ENCODE peak calls at places on chromosome 10, in five cellular contexts. One of them, this sample, is unnamed.

GRCh38 chr10:811781-812180 is 119.7 kb downstream of the LARP4B start:
- DNase-seq in spleen: no peak
- DNase-seq in heart left ventricle: no peak
- DNase-seq in body of pancreas: no peak
- DNase-seq in mammary epithelial cell: no peak
- DNase-seq in this sample: no peak

GRCh38 chr10:58641708-58642107 is 129.0 kb downstream of the BICC1 start:
- DNase-seq in mammary epithelial cell: peak; percentile 75
- DNase-seq in body of pancreas: no peak
- DNase-seq in heart left ventricle: no peak
- DNase-seq in spleen: no peak
- DNase-seq in this sample: no peak

GRCh38 chr10:67668448-67668847 is 27.5 kb downstream of the CTNNA3 start:
- DNase-seq in heart left ventricle: no peak
- DNase-seq in spleen: no peak
- DNase-seq in body of pancreas: no peak
- DNase-seq in mammary epithelial cell: peak; percentile 20
- DNase-seq in this sample: no peak

GRCh38 chr10:86334515-86335085 is 32.0 kb downstream of the GRID1 start:
- DNase-seq in body of pancreas: no peak
- DNase-seq in heart left ventricle: no peak
- DNase-seq in spleen: peak; percentile 51
- DNase-seq in mammary epithelial cell: no peak
- DNase-seq in this sample: no peak

GRCh38 chr10:73537288-73537687 is 41.5 kb upstream of the PPP3CB start:
- DNase-seq in heart left ventricle: no peak
- DNase-seq in spleen: no peak
- DNase-seq in mammary epithelial cell: no peak
- DNase-seq in body of pancreas: no peak
- DNase-seq in this sample: no peak

GRCh38 chr10:67965456-67965855 is 81.0 kb downstream of the SIRT1 start:
- DNase-seq in spleen: no peak
- DNase-seq in mammary epithelial cell: no peak
- DNase-seq in body of pancreas: no peak
- DNase-seq in heart left ventricle: no peak
- DNase-seq in this sample: no peak

GRCh38 chr10:76711374-76711997 is 926.1 kb downstream of the KCNMA1 start:
- DNase-seq in heart left ventricle: no peak
- DNase-seq in mammary epithelial cell: no peak
- DNase-seq in spleen: no peak
- DNase-seq in body of pancreas: no peak
- DNase-seq in this sample: no peak

GRCh38 chr10:74837750-74838149 is 11.3 kb downstream of the KAT6B start:
- DNase-seq in mammary epithelial cell: no peak
- DNase-seq in heart left ventricle: no peak
- DNase-seq in spleen: no peak
- DNase-seq in body of pancreas: no peak
- DNase-seq in this sample: no peak

GRCh38 chr10:74177140-74177677 is 26.2 kb downstream of the ADK start:
- DNase-seq in body of pancreas: peak; percentile 57
- DNase-seq in heart left ventricle: no peak
- DNase-seq in mammary epithelial cell: peak; percentile 68
- DNase-seq in spleen: peak; percentile 88
- DNase-seq in this sample: peak; percentile 45

GRCh38 chr10:87506988-87507387 is 2.3 kb downstream of the MINPP1 start:
- DNase-seq in spleen: no peak
- DNase-seq in mammary epithelial cell: no peak
- DNase-seq in heart left ventricle: no peak
- DNase-seq in body of pancreas: no peak
- DNase-seq in this sample: no peak

GRCh38 chr10:75106242-75106641 is 5.2 kb upstream of the SAMD8 start:
- DNase-seq in spleen: no peak
- DNase-seq in body of pancreas: no peak
- DNase-seq in heart left ventricle: no peak
- DNase-seq in mammary epithelial cell: no peak
- DNase-seq in this sample: no peak

GRCh38 chr10:30134546-30134945 is 75.2 kb upstream of the JCAD start:
- DNase-seq in body of pancreas: no peak
- DNase-seq in mammary epithelial cell: no peak
- DNase-seq in heart left ventricle: no peak
- DNase-seq in spleen: no peak
- DNase-seq in this sample: no peak

GRCh38 chr10:16192337-16192736 is 244.5 kb upstream of the PTER start:
- DNase-seq in body of pancreas: no peak
- DNase-seq in spleen: no peak
- DNase-seq in mammary epithelial cell: peak; percentile 28
- DNase-seq in heart left ventricle: no peak
- DNase-seq in this sample: no peak

GRCh38 chr10:24851595-24851994 is 100.8 kb downstream of the PRTFDC1 start:
- DNase-seq in mammary epithelial cell: no peak
- DNase-seq in spleen: no peak
- DNase-seq in body of pancreas: peak; percentile 46
- DNase-seq in heart left ventricle: no peak
- DNase-seq in this sample: peak; percentile 54

GRCh38 chr10:77458986-77459590 is 178.5 kb downstream of the KCNMA1 start:
- DNase-seq in heart left ventricle: no peak
- DNase-seq in mammary epithelial cell: no peak
- DNase-seq in spleen: no peak
- DNase-seq in body of pancreas: no peak
- DNase-seq in this sample: no peak

GRCh38 chr10:112650588-112651030 is 203.6 kb downstream of the VTI1A start:
- DNase-seq in mammary epithelial cell: peak; percentile 43
- DNase-seq in heart left ventricle: no peak
- DNase-seq in body of pancreas: no peak
- DNase-seq in spleen: no peak
- DNase-seq in this sample: no peak

GRCh38 chr10:2933519-2933918 is 133.8 kb upstream of the PFKP start:
- DNase-seq in mammary epithelial cell: no peak
- DNase-seq in spleen: no peak
- DNase-seq in body of pancreas: no peak
- DNase-seq in heart left ventricle: no peak
- DNase-seq in this sample: no peak

GRCh38 chr10:60434418-60435046 is 44.9 kb upstream of the ANK3 start:
- DNase-seq in mammary epithelial cell: peak; percentile 32
- DNase-seq in spleen: no peak
- DNase-seq in body of pancreas: peak; percentile 42
- DNase-seq in heart left ventricle: peak; percentile 32
- DNase-seq in this sample: peak; percentile 28

DNA sequence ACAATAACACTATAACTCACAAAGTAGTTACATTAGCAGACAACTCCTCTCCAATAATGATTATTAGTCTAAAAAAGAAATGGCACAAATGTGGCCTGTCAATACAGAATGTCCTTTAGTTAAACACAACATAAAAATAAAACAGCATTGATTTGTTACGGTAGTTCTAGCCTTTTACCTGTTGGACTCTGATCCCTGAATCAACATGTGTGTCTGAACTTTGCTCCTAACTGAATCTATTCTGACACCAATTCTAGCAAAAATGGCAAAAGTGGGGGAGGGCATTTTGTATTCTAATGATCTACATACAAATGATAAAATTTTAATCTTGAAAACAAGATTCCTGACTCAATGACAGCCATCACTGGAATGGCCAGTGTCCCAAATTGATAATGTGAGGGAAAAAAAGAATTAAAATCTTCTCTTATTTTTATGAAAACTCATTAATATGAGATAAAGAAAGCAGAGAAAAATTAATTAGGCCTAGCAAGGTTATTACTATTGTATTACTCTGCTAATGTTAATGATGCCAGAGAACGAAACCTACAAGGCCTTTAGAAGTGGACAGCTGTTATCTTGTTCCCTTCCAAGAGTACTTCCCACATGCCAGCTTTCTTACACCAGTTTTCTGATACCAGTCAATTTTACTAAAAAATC is 30.2 kb downstream of the FRA10AC1 start:
- DNase-seq in spleen: no peak
- DNase-seq in mammary epithelial cell: no peak
- DNase-seq in body of pancreas: no peak
- DNase-seq in heart left ventricle: no peak
- DNase-seq in this sample: no peak
- H3K36me3 ChIP-seq in spleen: peaks cover 33% of the 10 kb centered on the region
- H3K36me3 ChIP-seq in mammary epithelial cell: peaks cover 20% of the 10 kb centered on the region
- H3K36me3 ChIP-seq in body of pancreas: peaks cover 8% of the 10 kb centered on the region
- H3K36me3 ChIP-seq in heart left ventricle: peaks cover 94% of the 10 kb centered on the region
- H3K36me3 ChIP-seq in this sample: no peaks in the 10 kb centered on the region

GRCh38 chr10:97063983-97064837 is 121.5 kb downstream of the SLIT1 start:
- DNase-seq in spleen: peak; percentile 69
- DNase-seq in mammary epithelial cell: no peak
- DNase-seq in body of pancreas: no peak
- DNase-seq in heart left ventricle: no peak
- DNase-seq in this sample: no peak
- H3K27me3 ChIP-seq in spleen: no peaks in the 10 kb centered on the region
- H3K27me3 ChIP-seq in mammary epithelial cell: no peaks in the 10 kb centered on the region
- H3K27me3 ChIP-seq in body of pancreas: no peaks in the 10 kb centered on the region
- H3K27me3 ChIP-seq in heart left ventricle: no peaks in the 10 kb centered on the region
- H3K27me3 ChIP-seq in this sample: no peaks in the 10 kb centered on the region

DNA sequence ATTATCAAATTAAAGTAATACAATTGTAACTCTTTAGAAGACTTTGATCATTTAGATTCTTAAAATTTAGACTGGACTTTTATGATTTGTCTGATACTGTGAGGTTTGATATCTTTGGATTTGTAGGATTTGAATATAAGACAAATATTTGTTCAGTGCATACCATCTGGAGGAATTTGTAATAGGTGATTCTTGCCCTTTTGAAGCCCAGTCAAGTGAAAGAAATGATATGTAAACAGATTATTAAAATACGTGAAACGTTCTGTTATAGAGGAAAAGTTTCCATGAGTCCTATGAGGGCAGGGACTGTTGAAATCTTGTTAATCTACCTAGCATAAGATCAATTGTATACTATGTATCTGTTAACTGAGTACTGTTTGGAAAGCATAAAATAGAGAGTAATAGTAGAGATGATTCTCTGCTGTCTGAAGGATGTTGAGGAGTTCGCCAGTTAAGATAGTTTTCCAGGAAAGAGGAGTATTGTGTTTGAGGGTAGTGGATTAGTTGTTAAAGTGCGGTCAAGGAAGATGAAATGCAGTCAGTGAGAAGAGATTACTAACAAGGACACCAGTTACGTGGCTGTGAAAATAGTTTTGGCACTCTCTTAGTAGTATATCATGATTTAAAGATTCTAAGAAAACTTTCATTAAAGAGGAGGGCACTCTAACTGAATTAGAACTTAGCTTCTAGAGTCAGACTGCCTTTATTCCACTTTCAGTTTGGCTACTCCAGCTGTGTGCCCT is 14.4 kb downstream of the PDCD4 start:
- DNase-seq in mammary epithelial cell: no peak
- DNase-seq in spleen: no peak
- DNase-seq in heart left ventricle: no peak
- DNase-seq in body of pancreas: no peak
- DNase-seq in this sample: no peak
- H3K4me3 ChIP-seq in mammary epithelial cell: no peak overlapping the region
- H3K4me3 ChIP-seq in spleen: no peak overlapping the region
- H3K4me3 ChIP-seq in heart left ventricle: no peak overlapping the region
- H3K4me3 ChIP-seq in body of pancreas: no peak overlapping the region
- H3K4me3 ChIP-seq in this sample: no peak overlapping the region

DNA sequence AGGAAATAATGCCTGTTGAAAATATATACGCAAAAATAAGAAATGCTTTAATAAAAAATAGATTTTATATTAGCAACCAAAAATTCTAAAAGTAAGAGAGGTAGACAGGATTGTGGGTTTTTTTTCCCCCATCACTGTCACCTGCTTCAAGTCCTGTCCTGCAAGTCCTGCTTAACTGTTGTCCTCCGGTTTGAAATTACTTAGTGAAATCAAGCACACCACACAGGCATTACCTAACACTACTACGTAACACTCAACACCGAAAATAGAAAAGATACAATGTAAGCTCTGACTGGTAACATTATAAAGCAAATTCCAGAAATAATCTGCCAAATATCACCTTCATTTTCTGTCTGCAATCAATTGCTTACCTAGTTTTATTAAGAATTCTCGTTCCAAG is 90.9 kb downstream of the UPF2 start:
- DNase-seq in mammary epithelial cell: no peak
- DNase-seq in spleen: no peak
- DNase-seq in heart left ventricle: no peak
- DNase-seq in body of pancreas: no peak
- DNase-seq in this sample: no peak
- H3K36me3 ChIP-seq in mammary epithelial cell: peaks cover 23% of the 10 kb centered on the region
- H3K36me3 ChIP-seq in spleen: peaks cover 51% of the 10 kb centered on the region
- H3K36me3 ChIP-seq in heart left ventricle: peaks cover 89% of the 10 kb centered on the region
- H3K36me3 ChIP-seq in body of pancreas: no peaks in the 10 kb centered on the region
- H3K36me3 ChIP-seq in this sample: no peaks in the 10 kb centered on the region

DNA sequence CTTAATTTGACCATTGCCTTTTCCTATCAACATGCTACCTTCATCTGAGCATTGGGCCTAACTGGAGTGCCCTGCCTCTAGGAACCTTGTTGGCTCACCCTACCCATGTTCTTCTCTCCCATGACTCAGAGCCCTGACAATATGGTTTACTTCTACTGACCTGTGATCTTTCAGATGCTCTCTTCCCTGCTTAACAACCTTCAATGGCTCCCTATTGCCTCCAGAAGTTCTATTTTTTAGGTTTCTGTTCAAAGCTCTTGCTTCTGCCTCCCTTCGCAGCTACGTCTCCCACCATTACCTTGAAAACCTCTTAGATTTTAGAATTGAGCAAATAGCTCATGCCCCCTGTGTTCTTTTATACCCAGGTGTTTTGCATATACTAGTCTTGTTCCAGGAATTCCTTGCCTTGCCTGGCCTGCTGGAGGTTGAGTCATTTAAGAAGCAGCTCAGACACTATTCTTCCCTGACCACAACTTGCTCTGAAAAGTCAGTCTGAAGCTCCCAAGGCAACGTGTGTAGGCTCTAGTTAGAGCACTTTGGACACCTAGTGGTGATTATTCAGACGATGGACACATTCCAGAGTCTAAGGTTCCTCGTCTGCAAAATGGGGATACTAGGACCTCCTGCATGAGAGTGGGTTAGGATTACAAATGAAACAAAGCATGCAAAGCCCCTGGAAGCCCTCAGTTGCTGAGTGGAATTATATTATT is 64.4 kb upstream of the EMX2 start:
- DNase-seq in spleen: peak; percentile 2
- DNase-seq in heart left ventricle: no peak
- DNase-seq in mammary epithelial cell: peak; percentile 91
- DNase-seq in body of pancreas: no peak
- DNase-seq in this sample: no peak
- H3K27me3 ChIP-seq in spleen: no peaks in the 10 kb centered on the region
- H3K27me3 ChIP-seq in heart left ventricle: no peaks in the 10 kb centered on the region
- H3K27me3 ChIP-seq in mammary epithelial cell: no peaks in the 10 kb centered on the region
- H3K27me3 ChIP-seq in body of pancreas: no peaks in the 10 kb centered on the region
- H3K27me3 ChIP-seq in this sample: peaks cover 12% of the 10 kb centered on the region

This sample was measured in transverse colon.